ENCODE peak calls at places on chromosomes 12 and 14, in nine cellular contexts. T, G, S, D, H, O, A, J and R are unnamed samples.

GRCh38 chr12:204261-204678 is 9.7 kb downstream of the SLC6A12 start:
- DNase-seq in T (no peak), G (no peak), S (no peak), D (no peak), H (no peak), O (no peak), A (no peak), J (no peak), R (no peak)

GRCh38 chr12:107165581-107165980 is 72.2 kb upstream of the CRY1 start:
- DNase-seq in T (no peak), G (no peak), S (no peak), D (no peak), H (no peak), O (no peak), A (no peak), J (no peak), R (no peak)

GRCh38 chr12:69508091-69508490 is 37.9 kb downstream of the FRS2 start:
- DNase-seq in T (no peak), G (no peak), S (no peak), D (no peak), H (no peak), O (peak), A (no peak), J (no peak), R (no peak)

GRCh38 chr14:54566410-54567223 is at the start of gene SAMD4A:
- DNase-seq in T (peak), G (peak), S (peak), D (peak), H (peak), O (peak), A (peak), J (peak), R (peak)

GRCh38 chr12:75739916-75740315 is 228.5 kb upstream of the KRR1 start:
- DNase-seq in T (no peak), G (no peak), S (no peak), D (no peak), H (no peak), O (no peak), A (no peak), J (no peak), R (no peak)

GRCh38 chr12:27511031-27511722 is 12.8 kb upstream of the PPFIBP1 start:
- DNase-seq in T (peak), G (no peak), S (no peak), D (no peak), H (no peak), O (peak), A (no peak), J (no peak), R (no peak)

GRCh38 chr12:79121486-79121885 is 256.9 kb downstream of the SYT1 start:
- DNase-seq in T (no peak), G (no peak), S (no peak), D (no peak), H (no peak), O (no peak), A (no peak), J (no peak), R (no peak)

GRCh38 chr12:123757555-123757954 is 4.5 kb upstream of the DNAH10 start:
- DNase-seq in T (no peak), G (peak), S (peak), D (peak), H (no peak), O (peak), A (no peak), J (no peak), R (no peak)

GRCh38 chr12:130044991-130045621 is 117.2 kb upstream of the FZD10 start:
- DNase-seq in T (no peak), G (no peak), S (no peak), D (no peak), H (no peak), O (no peak), A (no peak), J (peak), R (no peak)

GRCh38 chr12:71139153-71139735 is 18.6 kb downstream of the TSPAN8 start:
- DNase-seq in T (no peak), G (no peak), S (no peak), D (no peak), H (no peak), O (no peak), A (no peak), J (no peak), R (no peak)

GRCh38 chr12:116693259-116694227 is 44.3 kb downstream of the SPRING1 start:
- DNase-seq in T (no peak), G (no peak), S (no peak), D (no peak), H (no peak), O (no peak), A (peak), J (peak), R (peak)

DNA sequence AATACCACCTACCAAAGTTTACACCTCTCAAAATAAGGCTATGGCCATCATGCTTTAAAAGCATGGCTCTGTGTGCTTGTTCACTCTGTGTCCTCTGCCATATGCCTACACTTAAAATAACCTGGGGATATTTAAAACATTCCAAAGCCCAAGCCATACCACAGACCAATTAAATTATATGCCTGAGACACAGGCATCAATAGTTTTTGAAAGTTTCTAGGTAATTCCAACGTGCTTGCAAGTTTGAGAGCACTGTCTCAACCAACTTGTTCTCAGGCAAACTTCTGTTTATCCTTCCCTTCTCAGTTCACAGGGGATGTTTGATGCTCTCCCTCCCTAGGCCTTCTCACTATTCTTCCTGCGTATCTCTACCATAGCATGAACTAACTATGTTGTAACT is 3.4 kb upstream of the FRMD6 start:
- DNase-seq in T (no peak), G (no peak), S (no peak), D (no peak), H (no peak), O (no peak), A (no peak), J (no peak), R (no peak)
- H3K4me3 ChIP-seq in T (no peak), G (no peak), S (no peak), D (no peak), H (no peak), O (peak), A (no peak), J (no peak), R (no peak)

DNA sequence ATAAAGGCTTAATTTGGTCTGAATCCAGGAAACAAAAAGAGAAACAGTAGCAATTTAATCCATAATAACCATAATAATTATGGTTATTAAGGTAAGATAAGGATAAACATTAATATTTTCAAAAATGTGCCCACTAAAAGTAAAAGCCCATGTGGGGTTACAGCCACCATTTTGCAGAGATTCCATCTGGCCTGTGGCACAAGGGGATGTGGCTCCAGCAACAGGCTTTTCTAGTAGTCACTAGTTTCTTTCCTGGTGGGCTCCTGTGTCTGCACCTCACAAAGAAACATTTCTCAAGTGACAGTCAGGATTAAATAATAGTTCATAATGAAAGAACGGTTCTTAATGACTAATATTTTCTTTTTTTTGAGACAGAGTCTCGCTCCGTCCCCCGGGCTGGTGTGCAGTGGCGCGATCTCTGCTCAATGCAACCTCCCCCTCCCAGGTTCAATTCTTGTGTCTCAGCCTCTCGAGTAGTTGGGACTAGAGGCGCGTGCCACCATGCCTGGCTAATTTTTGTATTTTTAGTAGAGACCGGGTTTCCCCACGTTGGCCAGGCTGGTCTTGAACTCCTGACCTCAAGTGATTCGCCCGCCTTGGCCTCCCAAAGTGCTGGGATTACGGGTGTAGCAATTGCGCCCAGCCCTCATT is 32.2 kb downstream of the GPR19 start:
- DNase-seq in T (no peak), G (no peak), S (no peak), D (no peak), H (no peak), O (no peak), A (no peak), J (no peak), R (no peak)
- H3K27ac ChIP-seq in T (no peak), G (no peak), S (no peak), D (no peak), H (no peak), O (no peak), A (no peak), J (no peak), R (no peak)

DNA sequence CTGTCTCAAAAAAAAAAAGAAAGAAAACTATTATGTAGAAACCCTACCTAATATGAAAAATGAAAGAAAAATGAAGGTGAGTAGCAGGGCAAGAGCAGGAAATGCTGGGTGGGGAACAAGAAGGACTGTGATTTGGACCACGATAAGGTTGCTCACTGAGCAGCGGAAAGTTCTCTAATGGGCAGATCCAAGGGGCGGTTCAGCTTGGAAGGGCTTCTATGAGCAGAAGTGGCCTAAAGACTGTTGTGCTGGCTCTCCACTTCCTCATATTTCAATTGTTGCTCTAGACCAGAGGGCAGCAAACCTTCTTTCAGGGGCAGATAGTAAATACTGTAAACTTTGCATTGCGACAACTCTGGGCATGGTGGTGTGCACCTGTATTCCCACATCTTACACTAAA is 16.3 kb upstream of the NFYB start:
- DNase-seq in T (no peak), G (no peak), S (no peak), D (no peak), H (no peak), O (no peak), A (no peak), J (no peak), R (no peak)
- H3K4me3 ChIP-seq in T (no peak), G (no peak), S (no peak), D (no peak), H (no peak), O (no peak), A (no peak), J (no peak), R (no peak)

GRCh38 chr14:80956105-80956504 is 684 bp downstream of the TSHR start:
- DNase-seq in T (no peak), G (no peak), S (no peak), D (no peak), H (no peak), O (no peak), A (no peak), J (no peak), R (no peak)
- H3K27ac ChIP-seq in T (no peak), G (no peak), S (no peak), D (no peak), H (no peak), O (no peak), A (no peak), J (no peak), R (no peak)

DNA sequence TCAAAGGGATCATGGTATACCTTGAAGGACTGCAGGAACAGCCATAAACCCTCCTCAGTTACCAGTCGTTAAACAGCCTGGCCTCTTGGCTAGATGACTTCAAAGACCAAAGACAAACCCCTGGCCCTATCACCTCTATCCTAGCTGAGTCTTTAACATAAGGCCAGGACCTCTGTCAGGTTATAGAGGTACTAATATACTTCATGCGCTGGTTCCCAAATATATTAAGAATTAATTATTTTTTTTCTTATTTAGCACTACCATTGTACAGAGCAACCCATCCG is 459.8 kb downstream of the RAD51B start:
- DNase-seq in T (no peak), G (no peak), S (no peak), D (no peak), H (no peak), O (no peak), A (no peak), J (no peak), R (no peak)
- H3K4me3 ChIP-seq in T (no peak), G (no peak), S (no peak), D (no peak), H (no peak), O (no peak), A (no peak), J (no peak), R (no peak)

GRCh38 chr14:94780536-94781404 is 10.9 kb upstream of the GSC start:
- DNase-seq in T (no peak), G (no peak), S (no peak), D (no peak), H (no peak), O (no peak), A (no peak), J (no peak), R (no peak)
- H3K27ac ChIP-seq in T (no peak), G (no peak), S (no peak), D (no peak), H (no peak), O (no peak), A (no peak), J (no peak), R (no peak)

GRCh38 chr14:28778718-28779117 is 12.1 kb downstream of the FOXG1 start:
- DNase-seq in T (no peak), G (no peak), S (no peak), D (no peak), H (no peak), O (no peak), A (no peak), J (no peak), R (no peak)
- H3K4me3 ChIP-seq in T (no peak), G (no peak), S (no peak), D (no peak), H (no peak), O (no peak), A (no peak), J (no peak), R (peak)

GRCh38 chr12:63895841-63896240 is 51.3 kb downstream of the SRGAP1 start:
- DNase-seq in T (no peak), G (no peak), S (no peak), D (no peak), H (no peak), O (no peak), A (no peak), J (no peak), R (no peak)
- H3K27ac ChIP-seq in T (no peak), G (no peak), S (no peak), D (no peak), H (no peak), O (no peak), A (no peak), J (no peak), R (no peak)

DNA sequence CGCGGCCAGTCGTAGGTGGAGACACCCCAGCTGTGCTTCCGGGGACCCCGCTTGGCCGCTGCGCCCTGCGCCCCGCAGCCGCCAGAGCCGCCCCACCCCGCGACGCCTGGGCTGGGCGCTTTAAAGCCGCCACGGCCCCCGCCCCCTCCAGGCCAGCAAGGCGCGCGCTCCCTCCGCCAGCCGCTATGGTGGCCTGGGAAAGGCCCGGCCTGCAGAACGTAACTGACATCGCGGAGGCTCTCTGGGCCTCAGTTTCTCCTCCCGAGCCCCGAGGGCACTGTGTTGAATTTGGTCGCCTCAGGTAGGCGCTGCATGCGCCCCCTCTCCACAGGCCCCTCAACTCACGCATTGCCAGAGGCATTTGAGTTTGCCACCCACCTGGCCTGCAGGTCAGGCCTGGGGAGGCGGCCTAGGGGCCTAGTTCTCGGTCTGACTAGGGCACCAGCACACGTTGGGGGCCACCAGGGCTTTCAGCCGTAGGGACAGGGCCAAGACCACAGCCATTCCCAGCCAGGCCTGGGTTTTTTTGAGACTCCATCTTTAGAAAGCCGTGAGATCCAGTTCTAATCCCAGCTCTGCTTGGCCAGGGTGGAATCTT is at the start of gene NGB:
- DNase-seq in T (no peak), G (no peak), S (no peak), D (no peak), H (no peak), O (no peak), A (no peak), J (no peak), R (no peak)
- H3K4me3 ChIP-seq in T (no peak), G (no peak), S (no peak), D (no peak), H (no peak), O (no peak), A (peak), J (peak), R (peak)